ENCODE peak calls at places on chromosomes 12 and 14, in eight cellular contexts. V is H9; Z is Daoy; W is sigmoid colon; O is bronchial epithelial cell; K is lower leg skin; C is activated CD4-positive, alpha-beta T cell treated with anti-CD3 and anti-CD28 coated beads, Interleukin-2, amount 10 ng/mL, durations not matched to agents 7 days and 5 days; M is transverse colon. A is an unnamed sample.

GRCh38 chr14:54893151-54893760 is 9.4 kb downstream of the GCH1 start:
- DNase-seq in V (no peak), Z (peak; percentile 83), W (no peak), O (peak; percentile 85), K (peak; percentile 41), C (peak; percentile 59), M (no peak), A (no peak)

GRCh38 chr14:34078117-34078743 is 127.4 kb upstream of the EGLN3 start:
- DNase-seq in V (no peak), Z (peak; percentile 26), W (no peak), O (peak; percentile 56), K (no peak), C (no peak), M (no peak), A (no peak)

GRCh38 chr12:13631873-13632272 is 349.5 kb downstream of the GRIN2B start:
- DNase-seq in V (no peak), Z (no peak), W (no peak), O (no peak), K (no peak), C (no peak), M (no peak), A (no peak)

GRCh38 chr12:115407723-115408122 is 723.7 kb upstream of the TBX3 start:
- DNase-seq in V (no peak), Z (no peak), W (no peak), O (peak; percentile 69), K (no peak), C (no peak), M (no peak), A (no peak)

GRCh38 chr12:104384141-104384880 is 72.4 kb upstream of the CHST11 start:
- DNase-seq in V (no peak), Z (peak; percentile 25), W (no peak), O (peak; percentile 30), K (no peak), C (no peak), M (no peak), A (no peak)

GRCh38 chr12:63764481-63764880 is 15.2 kb upstream of the RXYLT1 start:
- DNase-seq in V (peak; percentile 34), Z (no peak), W (no peak), O (no peak), K (no peak), C (no peak), M (no peak), A (no peak)

GRCh38 chr14:52802597-52802996 is 11.2 kb upstream of the GNPNAT1 start:
- DNase-seq in V (no peak), Z (peak; percentile 52), W (no peak), O (peak; percentile 99), K (no peak), C (no peak), M (no peak), A (no peak)

GRCh38 chr12:253116-253831 is 9.4 kb downstream of the SLC6A13 start:
- DNase-seq in V (no peak), Z (no peak), W (no peak), O (no peak), K (no peak), C (no peak), M (no peak), A (no peak)

GRCh38 chr12:11953523-11953922 is 117.2 kb upstream of the BCL2L14 start:
- DNase-seq in V (no peak), Z (no peak), W (no peak), O (no peak), K (no peak), C (no peak), M (no peak), A (no peak)

GRCh38 chr14:94748667-94749347 is 21.1 kb downstream of the GSC start:
- DNase-seq in V (peak; percentile 70), Z (peak; percentile 56), W (no peak), O (peak; percentile 2), K (no peak), C (peak; percentile 16), M (peak; percentile 17), A (no peak)

GRCh38 chr14:51093371-51094281 is 1.3 kb downstream of the TRIM9 start:
- DNase-seq in V (peak; percentile 64), Z (peak; percentile 65), W (peak; percentile 70), O (no peak), K (no peak), C (peak; percentile 53), M (peak; percentile 54), A (no peak)

GRCh38 chr12:62793256-62794217 is 141.4 kb downstream of the PPM1H start:
- DNase-seq in V (peak; percentile 85), Z (peak; percentile 92), W (peak; percentile 90), O (peak; percentile 66), K (peak; percentile 88), C (peak; percentile 69), M (peak; percentile 87), A (peak; percentile 92)

GRCh38 chr12:52537101-52537500 is 15.8 kb downstream of the KRT71 start:
- DNase-seq in V (no peak), Z (no peak), W (no peak), O (no peak), K (no peak), C (no peak), M (no peak), A (no peak)

GRCh38 chr14:75042040-75042439 is 9.2 kb downstream of the MLH3 start:
- DNase-seq in V (no peak), Z (peak; percentile 40), W (no peak), O (no peak), K (no peak), C (no peak), M (no peak), A (no peak)

GRCh38 chr12:68203460-68203875 is 22.1 kb downstream of the IL26 start:
- DNase-seq in V (no peak), Z (no peak), W (no peak), O (no peak), K (no peak), C (no peak), M (no peak), A (no peak)

GRCh38 chr14:82414853-82415539 is 881.3 kb upstream of the SEL1L start:
- DNase-seq in V (no peak), Z (no peak), W (no peak), O (no peak), K (no peak), C (no peak), M (no peak), A (no peak)

GRCh38 chr12:122423258-122424165 is 1.0 kb upstream of the CLIP1 start:
- DNase-seq in V (peak; percentile 65), Z (peak; percentile 42), W (peak; percentile 69), O (no peak), K (no peak), C (no peak), M (peak; percentile 31), A (no peak)

GRCh38 chr12:109840349-109841073 is 7.3 kb upstream of the TRPV4 start:
- DNase-seq in V (peak; percentile 73), Z (peak; percentile 26), W (no peak), O (peak; percentile 43), K (no peak), C (no peak), M (peak; percentile 25), A (no peak)

GRCh38 chr12:31736472-31736871 is 7.7 kb upstream of the AMN1 start:
- DNase-seq in V (no peak), Z (peak; percentile 92), W (no peak), O (peak; percentile 93), K (no peak), C (peak; percentile 57), M (no peak), A (no peak)

GRCh38 chr12:1890810-1891209 is 27.6 kb downstream of the CACNA2D4 start:
- DNase-seq in V (no peak), Z (no peak), W (no peak), O (no peak), K (no peak), C (no peak), M (no peak), A (no peak)

GRCh38 chr14:58282925-58283593 is 15.3 kb upstream of the ARID4A start:
- DNase-seq in V (no peak), Z (no peak), W (no peak), O (no peak), K (no peak), C (no peak), M (no peak), A (no peak)

GRCh38 chr14:73995977-73996378 is 23.1 kb downstream of the ENTPD5 start:
- DNase-seq in V (no peak), Z (no peak), W (no peak), O (no peak), K (no peak), C (no peak), M (peak; percentile 67), A (no peak)